ENCODE peak calls at places on chromosomes 6 and 20, in seven cellular contexts. E is psoas muscle, S is neural progenitor cell, W is H1, K is GM23338, T is dorsolateral prefrontal cortex, R is heart right ventricle. G is an unnamed sample. For H3K27me3, the result is how much of the 10 kb centered on the place peaks cover.

GRCh38 chr20:25050501-25051350 is 7.2 kb downstream of the ACSS1 start:
- DNase-seq in E (peak), S (no peak), W (no peak), K (no peak), T (peak), R (no peak), G (no peak)

GRCh38 chr20:41978246-41978790 is 360.1 kb upstream of the CHD6 start:
- DNase-seq in E (no peak), S (no peak), W (no peak), K (no peak), T (no peak), R (no peak), G (no peak)

GRCh38 chr6:14123331-14124105 is 5.9 kb downstream of the CD83 start:
- DNase-seq in E (no peak), S (no peak), W (no peak), K (no peak), T (no peak), R (no peak), G (no peak)

GRCh38 chr20:13545755-13546154 is 93.0 kb downstream of the TASP1 start:
- DNase-seq in E (no peak), S (no peak), W (no peak), K (no peak), T (no peak), R (no peak), G (no peak)

GRCh38 chr20:44092551-44093248 is 94.3 kb downstream of the JPH2 start:
- DNase-seq in E (no peak), S (peak), W (no peak), K (peak), T (no peak), R (no peak), G (no peak)

GRCh38 chr6:143236151-143236788 is 175.6 kb downstream of the AIG1 start:
- DNase-seq in E (peak), S (no peak), W (no peak), K (peak), T (no peak), R (no peak), G (no peak)

GRCh38 chr20:3694864-3695263 is 13.1 kb upstream of the ADAM33 start:
- DNase-seq in E (no peak), S (no peak), W (no peak), K (no peak), T (no peak), R (no peak), G (no peak)

GRCh38 chr20:3710703-3711417 is 1.5 kb downstream of the SIGLEC1 start:
- DNase-seq in E (peak), S (peak), W (peak), K (peak), T (peak), R (peak), G (peak)

GRCh38 chr6:134821914-134822862 is 127.7 kb downstream of the ALDH8A1 start:
- DNase-seq in E (no peak), S (peak), W (no peak), K (no peak), T (no peak), R (no peak), G (no peak)

GRCh38 chr6:150005761-150006651 is 19.3 kb downstream of the RAET1L start:
- DNase-seq in E (no peak), S (no peak), W (no peak), K (no peak), T (no peak), R (no peak), G (no peak)

GRCh38 chr6:150006961-150007464 is 18.3 kb downstream of the RAET1L start:
- DNase-seq in E (no peak), S (peak), W (peak), K (peak), T (no peak), R (no peak), G (peak)

GRCh38 chr6:150004101-150004782 is 21.1 kb downstream of the RAET1L start:
- DNase-seq in E (no peak), S (no peak), W (no peak), K (no peak), T (no peak), R (no peak), G (no peak)

GRCh38 chr6:150004783-150005717 is 20.3 kb downstream of the RAET1L start:
- DNase-seq in E (peak), S (peak), W (peak), K (peak), T (peak), R (peak), G (peak)

DNA sequence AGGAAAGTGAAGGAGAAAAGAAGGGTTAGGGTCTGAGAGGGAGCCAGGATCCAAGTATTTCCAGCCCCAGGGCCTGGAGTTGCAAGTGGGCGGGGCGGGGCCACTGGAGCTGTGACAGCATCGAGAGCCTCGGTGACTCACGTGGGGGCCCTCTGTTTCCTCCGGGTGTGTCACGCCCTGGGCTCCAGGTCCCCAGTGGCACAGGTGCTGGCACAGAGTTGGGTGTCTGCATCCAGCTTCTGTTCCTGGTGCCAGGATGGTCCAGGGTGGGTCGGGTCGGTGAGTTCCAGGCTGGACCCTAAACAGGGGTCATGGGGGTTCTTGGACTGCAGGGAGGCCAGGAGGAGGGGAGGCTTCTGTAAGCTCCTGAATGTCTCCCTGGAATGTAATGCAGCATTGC is 16.7 kb downstream of the RAET1L start:
- DNase-seq in E (no peak), S (no peak), W (no peak), K (no peak), T (no peak), R (no peak), G (no peak)
- H3K27me3 ChIP-seq in E (under half), S (half or more), W (under half), K (half or more), T (under half), R (under half), G (under half)

GRCh38 chr6:141077355-141078333 is 1055.1 kb upstream of the GJE1 start:
- DNase-seq in E (no peak), S (peak), W (peak), K (peak), T (no peak), R (no peak), G (no peak)
- TF ChIP-seq CTCF in E (no peak), S (peak), W (peak), K (peak), T (no peak), R (no peak), G (no peak)

GRCh38 chr6:139482184-139482751 is 107.8 kb upstream of the CITED2 start:
- DNase-seq in E (no peak), S (peak), W (no peak), K (no peak), T (no peak), R (no peak), G (no peak)
- H3K27ac ChIP-seq in E (no peak), S (no peak), W (no peak), K (no peak), T (no peak), R (no peak), G (no peak)

DNA sequence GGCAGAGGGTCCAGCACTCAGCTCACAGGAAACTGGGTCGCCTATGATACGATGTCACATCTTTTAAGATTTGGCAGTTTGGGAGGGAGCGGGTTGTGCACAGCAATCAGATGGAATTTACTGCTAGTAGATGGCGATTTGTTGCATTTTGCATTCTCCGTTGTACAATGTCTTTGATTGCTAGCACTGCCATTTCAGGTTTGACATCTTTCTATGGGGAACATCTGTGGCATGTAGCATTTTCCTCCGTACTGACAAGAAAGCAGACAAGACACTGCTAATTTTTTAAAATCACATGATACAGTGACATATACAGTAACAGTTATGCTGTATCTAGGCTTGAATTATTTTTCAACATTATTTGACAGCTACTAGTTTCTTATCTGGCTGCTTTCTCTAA is 119.7 kb upstream of the PCSK2 start:
- DNase-seq in E (no peak), S (no peak), W (no peak), K (no peak), T (no peak), R (no peak), G (no peak)
- H3K27me3 ChIP-seq in E (under half), S (under half), W (under half), K (under half), T (under half), R (under half), G (under half)

G was measured in CD4-positive, alpha-beta T cell.